ENCODE peak calls at places on chromosomes 7 and 10, in five cellular contexts. T, P, A, O and S are unnamed samples.

GRCh38 chr7:131071786-131072504 is 255.7 kb upstream of the MKLN1 start:
- DNase-seq in T (peak; percentile 86), P (peak; percentile 26), A (no peak), O (no peak), S (peak; percentile 30)

GRCh38 chr10:24645784-24646183 is 77.9 kb downstream of the ARHGAP21 start:
- DNase-seq in T (no peak), P (no peak), A (no peak), O (no peak), S (no peak)

GRCh38 chr10:103775786-103776185 is 79.6 kb downstream of the SH3PXD2A start:
- DNase-seq in T (no peak), P (no peak), A (no peak), O (no peak), S (no peak)

GRCh38 chr10:86255405-86256251 is 111.0 kb downstream of the GRID1 start:
- DNase-seq in T (no peak), P (no peak), A (peak; percentile 50), O (no peak), S (no peak)

GRCh38 chr7:130154501-130155317 is 50.5 kb downstream of the TMEM209 start:
- DNase-seq in T (no peak), P (no peak), A (no peak), O (no peak), S (no peak)

GRCh38 chr7:128694742-128695141 is 22.6 kb downstream of the GARIN1A start:
- DNase-seq in T (no peak), P (no peak), A (no peak), O (no peak), S (no peak)

GRCh38 chr7:12882710-12883109 is 195.3 kb downstream of the ARL4A start:
- DNase-seq in T (no peak), P (no peak), A (no peak), O (no peak), S (no peak)

GRCh38 chr10:7819126-7819470 is 793 bp downstream of the TAF3 start:
- DNase-seq in T (peak; percentile 49), P (peak; percentile 45), A (no peak), O (peak; percentile 4), S (peak; percentile 49)

GRCh38 chr10:63605568-63605967 is 84.4 kb downstream of the REEP3 start:
- DNase-seq in T (no peak), P (no peak), A (no peak), O (no peak), S (no peak)

GRCh38 chr10:76255241-76255640 is 823.8 kb downstream of the LRMDA start:
- DNase-seq in T (no peak), P (no peak), A (no peak), O (no peak), S (no peak)

GRCh38 chr7:94003446-94004023 is 620 bp downstream of the BET1 start:
- DNase-seq in T (no peak), P (peak; percentile 8), A (no peak), O (peak; percentile 4), S (no peak)

GRCh38 chr7:12233175-12233574 is 22.1 kb downstream of the TMEM106B start:
- DNase-seq in T (no peak), P (no peak), A (no peak), O (no peak), S (no peak)

GRCh38 chr10:21517983-21518628 is 7.4 kb downstream of the SKIDA1 start:
- DNase-seq in T (no peak), P (no peak), A (no peak), O (no peak), S (no peak)

GRCh38 chr10:37057280-37057679 is 68.1 kb upstream of the ANKRD30A start:
- DNase-seq in T (no peak), P (no peak), A (no peak), O (no peak), S (no peak)

GRCh38 chr10:125060038-125060437 is 100.3 kb downstream of the CTBP2 start:
- DNase-seq in T (peak; percentile 62), P (no peak), A (no peak), O (no peak), S (no peak)

GRCh38 chr10:125056161-125057132 is 103.9 kb downstream of the CTBP2 start:
- DNase-seq in T (no peak), P (no peak), A (no peak), O (no peak), S (no peak)

GRCh38 chr10:125060486-125060850 is 99.9 kb downstream of the CTBP2 start:
- DNase-seq in T (peak; percentile 72), P (no peak), A (no peak), O (no peak), S (no peak)

GRCh38 chr10:125054664-125055273 is 105.6 kb downstream of the CTBP2 start:
- DNase-seq in T (no peak), P (no peak), A (no peak), O (no peak), S (no peak)

DNA sequence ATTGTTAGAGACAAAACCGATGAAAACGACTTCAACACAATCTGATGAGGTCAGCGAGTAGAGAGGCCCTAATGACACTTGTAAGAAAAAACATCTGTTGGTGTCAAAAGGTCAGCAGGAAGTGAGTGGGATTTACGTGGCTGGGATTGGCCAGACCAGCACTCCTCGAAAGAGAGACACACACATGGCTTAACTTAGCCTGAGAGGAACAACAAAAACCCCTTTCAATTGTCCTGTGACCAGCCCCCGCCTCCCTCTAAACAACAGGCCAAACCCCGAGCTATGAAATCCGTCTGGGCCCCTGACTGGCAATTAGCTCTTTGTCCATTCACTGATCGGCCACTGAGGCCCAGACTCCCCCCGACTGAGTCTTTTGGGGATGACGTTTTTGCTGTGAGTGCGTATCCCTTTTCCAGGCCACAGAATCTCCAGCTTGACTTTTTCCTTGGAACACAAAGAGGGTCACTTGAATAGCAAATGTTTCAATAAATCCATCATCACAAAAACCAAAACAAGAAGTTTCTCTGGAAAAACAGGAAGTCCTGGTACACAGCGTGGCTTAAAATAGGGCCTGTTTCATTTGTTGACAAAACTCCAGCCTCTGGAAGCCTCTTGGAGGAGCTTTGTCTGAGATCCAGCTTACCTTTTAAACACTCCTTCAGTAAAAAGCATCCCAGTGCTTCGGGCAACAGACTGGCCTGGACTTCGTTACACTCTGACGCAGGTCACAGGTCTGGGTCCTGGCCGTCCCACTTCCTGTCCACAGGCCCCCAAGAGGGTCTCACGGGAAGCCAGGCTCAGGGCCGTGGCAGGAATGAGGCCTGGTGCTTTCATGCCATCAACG is 103.0 kb downstream of the CTBP2 start:
- DNase-seq in T (peak; percentile 83), P (peak; percentile 76), A (no peak), O (no peak), S (peak; percentile 85)
- H3K27ac ChIP-seq in T (peak overlapping the region; percentile 83), P (peak overlapping the region; percentile 88), A (peak overlapping the region; percentile 87), O (no peak overlapping the region), S (peak overlapping the region; percentile 83)

GRCh38 chr7:43577485-43577951 is 5.4 kb upstream of the STK17A start:
- DNase-seq in T (peak; percentile 78), P (no peak), A (no peak), O (no peak), S (no peak)
- H3K27ac ChIP-seq in T (peak overlapping the region; percentile 46), P (no peak overlapping the region), A (no peak overlapping the region), O (no peak overlapping the region), S (no peak overlapping the region)

GRCh38 chr7:33129806-33130153 is 416 bp downstream of the BBS9 start:
- DNase-seq in T (no peak), P (no peak), A (no peak), O (no peak), S (no peak)
- H3K27ac ChIP-seq in T (peak overlapping the region; percentile 64), P (no peak overlapping the region), A (peak overlapping the region; percentile 71), O (peak overlapping the region; percentile 54), S (peak overlapping the region; percentile 94)

GRCh38 chr10:78973901-78974408 is 94.8 kb upstream of the ZMIZ1 start:
- DNase-seq in T (peak; percentile 40), P (peak; percentile 57), A (peak; percentile 86), O (peak; percentile 10), S (peak; percentile 84)

GRCh38 chr10:78979938-78980337 is 88.8 kb upstream of the ZMIZ1 start:
- DNase-seq in T (no peak), P (no peak), A (no peak), O (no peak), S (no peak)

GRCh38 chr10:78977761-78978305 is 90.9 kb upstream of the ZMIZ1 start:
- DNase-seq in T (peak; percentile 44), P (peak; percentile 73), A (peak; percentile 78), O (no peak), S (no peak)

GRCh38 chr10:78974409-78975317 is 94.1 kb upstream of the ZMIZ1 start:
- DNase-seq in T (peak; percentile 85), P (peak; percentile 72), A (peak; percentile 76), O (peak; percentile 5), S (peak; percentile 63)

GRCh38 chr10:78976825-78977760 is 91.7 kb upstream of the ZMIZ1 start:
- DNase-seq in T (no peak), P (no peak), A (no peak), O (no peak), S (no peak)
- H3K27ac ChIP-seq in T (no peak overlapping the region), P (no peak overlapping the region), A (peak overlapping the region; percentile 30), O (no peak overlapping the region), S (no peak overlapping the region)

GRCh38 chr7:123675092-123675473 is 19.4 kb downstream of the LMOD2 start:
- DNase-seq in T (no peak), P (no peak), A (no peak), O (no peak), S (no peak)
- H3K27ac ChIP-seq in T (no peak overlapping the region), P (no peak overlapping the region), A (no peak overlapping the region), O (no peak overlapping the region), S (no peak overlapping the region)

GRCh38 chr7:32958046-32959025 is 1.1 kb downstream of the FKBP9 start:
- DNase-seq in T (peak; percentile 45), P (peak; percentile 55), A (peak; percentile 69), O (no peak), S (no peak)
- H3K27ac ChIP-seq in T (peak overlapping the region; percentile 78), P (peak overlapping the region; percentile 84), A (peak overlapping the region; percentile 97), O (no peak overlapping the region), S (peak overlapping the region; percentile 72)